ENCODE peak calls at places on chromosomes 4 and X, in six cellular contexts. One of them, this sample, is unnamed.

GRCh38 chr4:140937866-140938265 is 181.7 kb upstream of the TBC1D9 start:
- DNase-seq in foreskin fibroblast: peak
- DNase-seq in mucosa of descending colon: no peak
- DNase-seq in COLO829: peak
- DNase-seq in stimulated activated CD4-positive, alpha-beta T cell treated with anti-CD3 and anti-CD28 coated beads, Interleukin-4, amount 100 ng/mL, for 1 hour: no peak
- DNase-seq in endothelial cell: no peak
- DNase-seq in this sample: peak

GRCh38 chrX:155889328-155889727 is 8.2 kb downstream of the VAMP7 start:
- DNase-seq in foreskin fibroblast: no peak
- DNase-seq in mucosa of descending colon: no peak
- DNase-seq in COLO829: no peak
- DNase-seq in stimulated activated CD4-positive, alpha-beta T cell treated with anti-CD3 and anti-CD28 coated beads, Interleukin-4, amount 100 ng/mL, for 1 hour: no peak
- DNase-seq in endothelial cell: no peak
- DNase-seq in this sample: no peak

GRCh38 chrX:43968347-43968746 is 4.8 kb downstream of the NDP start:
- DNase-seq in foreskin fibroblast: no peak
- DNase-seq in mucosa of descending colon: no peak
- DNase-seq in COLO829: peak
- DNase-seq in stimulated activated CD4-positive, alpha-beta T cell treated with anti-CD3 and anti-CD28 coated beads, Interleukin-4, amount 100 ng/mL, for 1 hour: no peak
- DNase-seq in endothelial cell: no peak
- DNase-seq in this sample: no peak

GRCh38 chrX:14673764-14674163 is 144.4 kb downstream of the GLRA2 start:
- DNase-seq in foreskin fibroblast: peak
- DNase-seq in mucosa of descending colon: no peak
- DNase-seq in COLO829: peak
- DNase-seq in stimulated activated CD4-positive, alpha-beta T cell treated with anti-CD3 and anti-CD28 coated beads, Interleukin-4, amount 100 ng/mL, for 1 hour: no peak
- DNase-seq in endothelial cell: no peak
- DNase-seq in this sample: peak

GRCh38 chrX:125673758-125674157 is 354.1 kb downstream of the TEX13C start:
- DNase-seq in foreskin fibroblast: no peak
- DNase-seq in mucosa of descending colon: no peak
- DNase-seq in COLO829: no peak
- DNase-seq in stimulated activated CD4-positive, alpha-beta T cell treated with anti-CD3 and anti-CD28 coated beads, Interleukin-4, amount 100 ng/mL, for 1 hour: no peak
- DNase-seq in endothelial cell: no peak
- DNase-seq in this sample: no peak

GRCh38 chr4:3287271-3287971 is 5.4 kb upstream of the RGS12 start:
- DNase-seq in foreskin fibroblast: no peak
- DNase-seq in mucosa of descending colon: no peak
- DNase-seq in COLO829: no peak
- DNase-seq in stimulated activated CD4-positive, alpha-beta T cell treated with anti-CD3 and anti-CD28 coated beads, Interleukin-4, amount 100 ng/mL, for 1 hour: no peak
- DNase-seq in endothelial cell: no peak
- DNase-seq in this sample: no peak

GRCh38 chrX:9912341-9912740 is 54.8 kb upstream of the CLDN34 start:
- DNase-seq in foreskin fibroblast: no peak
- DNase-seq in mucosa of descending colon: no peak
- DNase-seq in COLO829: no peak
- DNase-seq in stimulated activated CD4-positive, alpha-beta T cell treated with anti-CD3 and anti-CD28 coated beads, Interleukin-4, amount 100 ng/mL, for 1 hour: no peak
- DNase-seq in endothelial cell: no peak
- DNase-seq in this sample: no peak

GRCh38 chr4:94390804-94391410 is 48.3 kb upstream of the HPGDS start:
- DNase-seq in foreskin fibroblast: no peak
- DNase-seq in mucosa of descending colon: no peak
- DNase-seq in COLO829: peak
- DNase-seq in stimulated activated CD4-positive, alpha-beta T cell treated with anti-CD3 and anti-CD28 coated beads, Interleukin-4, amount 100 ng/mL, for 1 hour: no peak
- DNase-seq in endothelial cell: peak
- DNase-seq in this sample: no peak

GRCh38 chr4:167578906-167579305 is 344.6 kb upstream of the SPOCK3 start:
- DNase-seq in foreskin fibroblast: no peak
- DNase-seq in mucosa of descending colon: no peak
- DNase-seq in COLO829: no peak
- DNase-seq in stimulated activated CD4-positive, alpha-beta T cell treated with anti-CD3 and anti-CD28 coated beads, Interleukin-4, amount 100 ng/mL, for 1 hour: no peak
- DNase-seq in endothelial cell: no peak
- DNase-seq in this sample: no peak

GRCh38 chr4:81136161-81136910 is 78.7 kb downstream of the PRKG2 start:
- DNase-seq in foreskin fibroblast: peak
- DNase-seq in mucosa of descending colon: no peak
- DNase-seq in COLO829: no peak
- DNase-seq in stimulated activated CD4-positive, alpha-beta T cell treated with anti-CD3 and anti-CD28 coated beads, Interleukin-4, amount 100 ng/mL, for 1 hour: no peak
- DNase-seq in endothelial cell: no peak
- DNase-seq in this sample: peak

GRCh38 chr4:110543577-110543976 is 67.6 kb downstream of the ENPEP start:
- DNase-seq in foreskin fibroblast: no peak
- DNase-seq in mucosa of descending colon: no peak
- DNase-seq in COLO829: no peak
- DNase-seq in stimulated activated CD4-positive, alpha-beta T cell treated with anti-CD3 and anti-CD28 coated beads, Interleukin-4, amount 100 ng/mL, for 1 hour: no peak
- DNase-seq in endothelial cell: no peak
- DNase-seq in this sample: no peak

GRCh38 chr4:90183254-90183653 is 56.1 kb downstream of the CCSER1 start:
- DNase-seq in foreskin fibroblast: no peak
- DNase-seq in mucosa of descending colon: peak
- DNase-seq in COLO829: no peak
- DNase-seq in stimulated activated CD4-positive, alpha-beta T cell treated with anti-CD3 and anti-CD28 coated beads, Interleukin-4, amount 100 ng/mL, for 1 hour: no peak
- DNase-seq in endothelial cell: no peak
- DNase-seq in this sample: no peak

GRCh38 chr4:145739840-145740239 is 59.9 kb downstream of the C4orf51 start:
- DNase-seq in foreskin fibroblast: no peak
- DNase-seq in mucosa of descending colon: peak
- DNase-seq in COLO829: no peak
- DNase-seq in stimulated activated CD4-positive, alpha-beta T cell treated with anti-CD3 and anti-CD28 coated beads, Interleukin-4, amount 100 ng/mL, for 1 hour: no peak
- DNase-seq in endothelial cell: no peak
- DNase-seq in this sample: no peak

GRCh38 chr4:184807797-184808718 is 17.7 kb downstream of the ACSL1 start:
- DNase-seq in foreskin fibroblast: peak
- DNase-seq in mucosa of descending colon: no peak
- DNase-seq in COLO829: peak
- DNase-seq in stimulated activated CD4-positive, alpha-beta T cell treated with anti-CD3 and anti-CD28 coated beads, Interleukin-4, amount 100 ng/mL, for 1 hour: no peak
- DNase-seq in endothelial cell: no peak
- DNase-seq in this sample: no peak

GRCh38 chrX:40734956-40735317 is 405 bp downstream of the MED14 start:
- DNase-seq in foreskin fibroblast: no peak
- DNase-seq in mucosa of descending colon: no peak
- DNase-seq in COLO829: no peak
- DNase-seq in stimulated activated CD4-positive, alpha-beta T cell treated with anti-CD3 and anti-CD28 coated beads, Interleukin-4, amount 100 ng/mL, for 1 hour: peak
- DNase-seq in endothelial cell: no peak
- DNase-seq in this sample: no peak

GRCh38 chr4:120843840-120844527 is 78.5 kb downstream of the PRDM5 start:
- DNase-seq in foreskin fibroblast: no peak
- DNase-seq in mucosa of descending colon: peak
- DNase-seq in COLO829: peak
- DNase-seq in stimulated activated CD4-positive, alpha-beta T cell treated with anti-CD3 and anti-CD28 coated beads, Interleukin-4, amount 100 ng/mL, for 1 hour: no peak
- DNase-seq in endothelial cell: peak
- DNase-seq in this sample: no peak

GRCh38 chrX:53456254-53456653 is 22.1 kb upstream of the HSD17B10 start:
- DNase-seq in foreskin fibroblast: peak
- DNase-seq in mucosa of descending colon: no peak
- DNase-seq in COLO829: no peak
- DNase-seq in stimulated activated CD4-positive, alpha-beta T cell treated with anti-CD3 and anti-CD28 coated beads, Interleukin-4, amount 100 ng/mL, for 1 hour: no peak
- DNase-seq in endothelial cell: no peak
- DNase-seq in this sample: peak

GRCh38 chr4:16026155-16026761 is 57.6 kb downstream of the PROM1 start:
- DNase-seq in foreskin fibroblast: peak
- DNase-seq in mucosa of descending colon: no peak
- DNase-seq in COLO829: peak
- DNase-seq in stimulated activated CD4-positive, alpha-beta T cell treated with anti-CD3 and anti-CD28 coated beads, Interleukin-4, amount 100 ng/mL, for 1 hour: no peak
- DNase-seq in endothelial cell: peak
- DNase-seq in this sample: no peak

GRCh38 chr4:152118819-152119553 is 358.2 kb upstream of the GATB start:
- DNase-seq in foreskin fibroblast: no peak
- DNase-seq in mucosa of descending colon: no peak
- DNase-seq in COLO829: no peak
- DNase-seq in stimulated activated CD4-positive, alpha-beta T cell treated with anti-CD3 and anti-CD28 coated beads, Interleukin-4, amount 100 ng/mL, for 1 hour: no peak
- DNase-seq in endothelial cell: no peak
- DNase-seq in this sample: no peak

GRCh38 chr4:162408309-162408708 is 244.5 kb upstream of the FSTL5 start:
- DNase-seq in foreskin fibroblast: no peak
- DNase-seq in mucosa of descending colon: peak
- DNase-seq in COLO829: no peak
- DNase-seq in stimulated activated CD4-positive, alpha-beta T cell treated with anti-CD3 and anti-CD28 coated beads, Interleukin-4, amount 100 ng/mL, for 1 hour: no peak
- DNase-seq in endothelial cell: no peak
- DNase-seq in this sample: no peak

GRCh38 chrX:97858592-97858991 is 974.9 kb downstream of the RPA4 start:
- DNase-seq in foreskin fibroblast: no peak
- DNase-seq in mucosa of descending colon: no peak
- DNase-seq in COLO829: no peak
- DNase-seq in stimulated activated CD4-positive, alpha-beta T cell treated with anti-CD3 and anti-CD28 coated beads, Interleukin-4, amount 100 ng/mL, for 1 hour: no peak
- DNase-seq in endothelial cell: no peak
- DNase-seq in this sample: no peak

GRCh38 chr4:113539408-113539807 is 222.1 kb downstream of the CAMK2D start:
- DNase-seq in foreskin fibroblast: peak
- DNase-seq in mucosa of descending colon: no peak
- DNase-seq in COLO829: peak
- DNase-seq in stimulated activated CD4-positive, alpha-beta T cell treated with anti-CD3 and anti-CD28 coated beads, Interleukin-4, amount 100 ng/mL, for 1 hour: no peak
- DNase-seq in endothelial cell: no peak
- DNase-seq in this sample: peak

GRCh38 chr4:52869196-52869595 is 7.1 kb downstream of the RASL11B start:
- DNase-seq in foreskin fibroblast: peak
- DNase-seq in mucosa of descending colon: peak
- DNase-seq in COLO829: no peak
- DNase-seq in stimulated activated CD4-positive, alpha-beta T cell treated with anti-CD3 and anti-CD28 coated beads, Interleukin-4, amount 100 ng/mL, for 1 hour: no peak
- DNase-seq in endothelial cell: no peak
- DNase-seq in this sample: no peak

GRCh38 chr4:51895816-51896408 is 53.0 kb downstream of the DCUN1D4 start:
- DNase-seq in foreskin fibroblast: peak
- DNase-seq in mucosa of descending colon: no peak
- DNase-seq in COLO829: peak
- DNase-seq in stimulated activated CD4-positive, alpha-beta T cell treated with anti-CD3 and anti-CD28 coated beads, Interleukin-4, amount 100 ng/mL, for 1 hour: peak
- DNase-seq in endothelial cell: peak
- DNase-seq in this sample: peak

This sample was measured in GM04503.